ENCODE peak calls at places on chromosomes 5 and 9, in four cellular contexts. R is HepG2, I is K562, N is H1. G is an unnamed sample.

GRCh38 chr5:4182144-4182543 is 586.5 kb downstream of the IRX1 start:
- DNase-seq in I (no peak), R (no peak), N (no peak), G (no peak)

GRCh38 chr5:78927657-78928282 is 57.3 kb downstream of the ARSB start:
- DNase-seq in R (peak), N (peak), I (no peak), G (peak)

GRCh38 chr5:137273511-137273910 is 225.6 kb downstream of the SPOCK1 start:
- DNase-seq in I (no peak), N (no peak), R (no peak), G (no peak)

GRCh38 chr5:73412597-73412988 is 36.0 kb downstream of the FOXD1 start:
- DNase-seq in I (no peak), R (no peak), N (no peak), G (peak)

GRCh38 chr9:95494416-95495371 is 22.1 kb downstream of the PTCH1 start:
- DNase-seq in R (no peak), N (no peak), I (no peak), G (no peak)

GRCh38 chr5:139178948-139179347 is 19.2 kb downstream of the SIL1 start:
- DNase-seq in N (no peak), R (no peak), I (peak), G (no peak)

GRCh38 chr5:126107381-126107780 is 315.8 kb upstream of the GRAMD2B start:
- DNase-seq in R (no peak), I (no peak), N (no peak), G (no peak)

GRCh38 chr5:138492552-138493045 is 27.3 kb downstream of the EGR1 start:
- DNase-seq in I (no peak), R (no peak), N (no peak), G (no peak)

GRCh38 chr5:79236970-79237734 is 1.2 kb downstream of the JMY start:
- DNase-seq in I (peak), R (peak), N (no peak), G (peak)

GRCh38 chr5:73901045-73901444 is 275.0 kb downstream of the ARHGEF28 start:
- DNase-seq in I (no peak), R (no peak), N (no peak), G (peak)

GRCh38 chr5:156400542-156400941 is 73.6 kb downstream of the SGCD start:
- DNase-seq in R (no peak), I (no peak), N (no peak), G (no peak)

GRCh38 chr5:98813755-98814154 is 40.3 kb downstream of the RGMB start:
- DNase-seq in I (no peak), N (no peak), R (no peak), G (no peak)

GRCh38 chr5:133287500-133287899 is 235.7 kb downstream of the HSPA4 start:
- DNase-seq in I (peak), R (peak), N (no peak), G (peak)

GRCh38 chr5:56815657-56816545 is 552 bp downstream of the MAP3K1 start:
- DNase-seq in I (peak), R (no peak), N (no peak), G (peak)

GRCh38 chr5:110054240-110054639 is 364.5 kb downstream of the MAN2A1 start:
- DNase-seq in N (no peak), R (peak), I (no peak), G (peak)

GRCh38 chr5:72503888-72504491 is 3.2 kb downstream of the ZNF366 start:
- DNase-seq in I (peak), R (no peak), N (no peak), G (peak)

GRCh38 chr9:121778252-121779225 is 127.1 kb downstream of the DAB2IP start:
- DNase-seq in N (no peak), I (no peak), R (no peak), G (no peak)

GRCh38 chr9:673966-674526 is 167.5 kb upstream of the DMRT1 start:
- DNase-seq in R (peak), N (peak), I (no peak), G (no peak)

GRCh38 chr5:81904861-81905260 is 67.0 kb upstream of the ATG10 start:
- DNase-seq in I (no peak), R (no peak), N (no peak), G (no peak)

GRCh38 chr9:125989524-125990180 is 242.5 kb downstream of the PBX3 start:
- DNase-seq in I (no peak), N (no peak), R (no peak), G (no peak)

GRCh38 chr9:126965541-126966428 is 51.2 kb downstream of the RALGPS1 start:
- DNase-seq in I (no peak), N (peak), R (peak), G (peak)

GRCh38 chr9:14063799-14064198 is 250.1 kb downstream of the NFIB start:
- DNase-seq in N (no peak), I (no peak), R (no peak), G (no peak)

GRCh38 chr5:152619756-152620155 is 214.7 kb upstream of the NMUR2 start:
- DNase-seq in N (no peak), R (no peak), I (no peak), G (no peak)

GRCh38 chr5:152625696-152626095 is 220.6 kb upstream of the NMUR2 start:
- DNase-seq in R (no peak), I (no peak), N (no peak), G (no peak)

GRCh38 chr5:152623951-152624350 is 218.9 kb upstream of the NMUR2 start:
- DNase-seq in R (no peak), N (no peak), I (no peak), G (no peak)

GRCh38 chr5:152622628-152623027 is 217.5 kb upstream of the NMUR2 start:
- DNase-seq in R (no peak), N (no peak), I (no peak), G (no peak)
- TF ChIP-seq RNF2 in R (no peak), N (no peak), I (no peak), G (no peak)

GRCh38 chr5:122844916-122845252 is 529 bp upstream of the SNX24 start:
- DNase-seq in I (no peak), R (no peak), N (no peak), G (peak)
- TF ChIP-seq RNF2 in I (no peak), R (no peak), N (no peak), G (no peak)

DNA sequence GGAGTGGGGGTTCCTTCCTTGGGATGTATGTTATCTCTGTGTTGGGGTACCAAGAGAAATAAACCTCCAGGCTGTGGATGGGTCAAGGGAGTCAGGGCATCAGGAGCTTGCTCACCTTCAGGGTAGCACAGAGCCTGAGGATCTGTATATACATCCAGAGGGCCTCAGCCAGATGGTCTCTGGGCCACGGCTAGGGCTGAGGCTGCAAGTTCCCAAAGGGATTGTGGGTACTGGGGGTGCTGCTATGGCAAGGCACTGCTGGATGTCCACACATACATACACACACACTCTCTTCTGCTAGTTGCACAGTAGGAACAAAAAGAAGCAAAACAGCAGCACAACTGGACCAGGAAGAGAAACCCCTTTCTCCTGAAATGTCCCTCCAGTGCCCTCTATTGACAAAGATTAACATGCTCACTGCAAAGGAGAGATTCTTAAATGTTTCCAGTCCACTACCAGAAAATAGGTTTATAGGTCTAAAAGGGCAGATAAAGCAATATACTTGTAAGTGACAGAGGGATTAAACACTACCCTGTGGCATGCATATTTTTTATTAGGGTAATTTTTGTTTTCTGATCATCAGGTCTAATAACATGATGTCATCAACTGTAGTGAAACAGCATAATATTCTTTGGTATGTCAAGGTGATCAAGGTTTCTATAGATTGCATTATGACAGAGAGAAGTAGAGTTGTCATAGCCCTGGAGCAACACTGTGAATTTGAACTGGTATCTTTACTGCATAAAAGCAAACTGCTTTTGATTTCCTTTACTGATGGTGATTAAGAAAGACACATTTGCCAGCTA is 56.3 kb upstream of the KCNN2 start:
- DNase-seq in I (no peak), R (peak), N (no peak), G (no peak)
- TF ChIP-seq RNF2 in I (no peak), R (no peak), N (no peak), G (no peak)

GRCh38 chr5:11150976-11151375 is 389.9 kb upstream of the DAP start:
- DNase-seq in R (no peak), N (no peak), I (no peak), G (no peak)
- TF ChIP-seq RNF2 in R (no peak), N (no peak), I (no peak), G (no peak)

DNA sequence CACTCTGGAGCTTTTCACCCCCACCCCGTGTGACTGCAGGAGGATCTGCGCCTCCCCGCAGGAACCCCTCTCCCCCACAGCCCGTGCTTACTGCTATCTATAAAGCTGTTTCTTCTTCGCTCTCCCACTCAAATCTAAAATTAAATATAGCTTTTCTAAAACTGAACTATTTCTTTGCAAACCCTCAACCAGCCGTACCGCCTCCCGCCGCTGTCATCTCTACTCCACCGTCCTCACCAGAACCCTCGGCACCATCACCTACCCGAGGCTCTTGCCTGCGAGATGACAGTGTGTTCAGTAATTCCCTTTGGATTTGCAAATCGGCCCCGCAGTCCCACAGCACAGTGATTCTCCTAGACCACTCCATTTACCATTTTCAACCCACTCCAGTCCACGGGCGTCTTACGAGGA is 13.6 kb downstream of the LPCAT1 start:
- DNase-seq in R (no peak), N (no peak), I (no peak), G (no peak)
- TF ChIP-seq RNF2 in R (no peak), N (no peak), I (no peak), G (no peak)